ENCODE peak calls at places on chromosomes 2 and 18, in seven cellular contexts. S is omental fat pad, T is fibroblast of pulmonary artery, L is OCI-LY7, C is mesothelial cell of epicardium, R is cardiac muscle cell, B is HepG2. A is an unnamed sample.

GRCh38 chr2:84946204-84947009 is 24.6 kb upstream of the KCMF1 start:
- DNase-seq in L (peak), B (peak), R (no peak), S (no peak), C (no peak), T (peak), A (peak)

GRCh38 chr2:188202777-188203176 is 88.9 kb upstream of the GULP1 start:
- DNase-seq in R (no peak), B (no peak), T (no peak), S (no peak), C (no peak), L (no peak), A (no peak)

GRCh38 chr2:25929789-25930473 is 51.6 kb upstream of the ASXL2 start:
- DNase-seq in C (no peak), B (no peak), T (no peak), L (no peak), S (no peak), R (no peak), A (no peak)

GRCh38 chr2:54386585-54386984 is 69.5 kb upstream of the SPTBN1 start:
- DNase-seq in L (no peak), T (no peak), C (no peak), B (no peak), S (no peak), R (no peak), A (no peak)

GRCh38 chr2:240784629-240785423 is 35.2 kb downstream of the KIF1A start:
- DNase-seq in R (no peak), L (no peak), B (no peak), S (no peak), C (no peak), T (no peak), A (no peak)

GRCh38 chr18:23912356-23912755 is 102.2 kb upstream of the TTC39C start:
- DNase-seq in R (no peak), B (no peak), L (no peak), C (no peak), S (no peak), T (peak), A (no peak)

GRCh38 chr2:190183535-190183934 is 121.0 kb upstream of the MSTN start:
- DNase-seq in R (no peak), S (no peak), L (no peak), C (no peak), B (no peak), T (no peak), A (no peak)

GRCh38 chr2:73031725-73032701 is 39.5 kb downstream of the SFXN5 start:
- DNase-seq in C (no peak), R (no peak), S (no peak), T (no peak), L (no peak), B (peak), A (no peak)

GRCh38 chr2:181743723-181744031 is 63.4 kb upstream of the NEUROD1 start:
- DNase-seq in L (no peak), T (no peak), B (no peak), R (no peak), C (no peak), S (no peak), A (no peak)

GRCh38 chr2:230893881-230894781 is 29.4 kb downstream of the ITM2C start:
- DNase-seq in T (no peak), L (peak), B (no peak), C (no peak), R (no peak), S (no peak), A (peak)

GRCh38 chr18:10368456-10369453 is 85.7 kb upstream of the APCDD1 start:
- DNase-seq in B (no peak), C (no peak), T (no peak), R (no peak), L (no peak), S (no peak), A (no peak)

GRCh38 chr2:168992026-168992425 is 39.1 kb downstream of the ABCB11 start:
- DNase-seq in T (peak), L (no peak), R (no peak), C (no peak), B (no peak), S (no peak), A (no peak)

GRCh38 chr2:129904532-129905446 is 74.7 kb upstream of the RAB6C start:
- DNase-seq in R (no peak), B (no peak), L (no peak), S (no peak), C (peak), T (no peak), A (no peak)

GRCh38 chr2:53028259-53028658 is 739.3 kb upstream of the CHAC2 start:
- DNase-seq in B (no peak), L (no peak), T (peak), C (no peak), R (no peak), S (no peak), A (no peak)

GRCh38 chr2:165903406-165903805 is 50.2 kb downstream of the TTC21B start:
- DNase-seq in R (no peak), T (no peak), C (no peak), L (no peak), B (no peak), S (no peak), A (no peak)

GRCh38 chr18:61892683-61893303 is at the start of gene RNF152:
- DNase-seq in T (peak), S (no peak), B (no peak), C (peak), L (no peak), R (peak), A (no peak)

GRCh38 chr18:61890344-61890743 is 2.5 kb downstream of the RNF152 start:
- DNase-seq in T (no peak), L (no peak), R (no peak), S (no peak), C (no peak), B (no peak), A (no peak)

GRCh38 chr18:61891271-61891670 is 1.5 kb downstream of the RNF152 start:
- DNase-seq in B (no peak), S (no peak), C (no peak), R (no peak), T (no peak), L (no peak), A (no peak)

GRCh38 chr18:61893304-61893970 is 630 bp upstream of the RNF152 start:
- DNase-seq in B (no peak), R (peak), T (peak), L (no peak), S (no peak), C (peak), A (peak)

GRCh38 chr18:61891874-61892273 is 933 bp downstream of the RNF152 start:
- DNase-seq in R (no peak), S (no peak), C (no peak), B (no peak), L (no peak), T (no peak), A (no peak)
- TF ChIP-seq CTCF in R (no peak), S (no peak), C (no peak), B (no peak), L (no peak), T (no peak), A (peak)

DNA sequence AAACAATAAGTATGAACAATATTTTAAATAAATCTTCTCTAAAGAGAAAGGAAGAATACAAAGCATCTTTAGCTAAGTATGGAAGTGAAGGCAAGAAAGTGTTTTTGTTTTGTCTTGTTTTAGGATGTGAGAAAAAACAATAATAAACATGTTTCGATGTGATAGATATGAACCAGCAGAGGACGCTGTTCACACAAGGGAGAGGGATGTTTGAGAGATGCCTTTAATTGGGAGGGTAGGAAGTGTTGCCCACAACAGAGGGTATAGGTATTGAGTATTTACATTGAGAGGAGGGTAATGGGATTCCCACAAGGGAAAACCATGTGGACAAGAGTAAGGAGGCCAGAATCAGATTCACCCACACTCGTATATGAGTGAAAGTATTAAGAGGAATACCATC is 55.1 kb downstream of the CDH19 start:
- DNase-seq in S (no peak), L (no peak), R (peak), B (no peak), T (no peak), C (no peak), A (peak)
- TF ChIP-seq CTCF in S (no peak), L (no peak), R (no peak), B (peak), T (peak), C (peak), A (peak)

DNA sequence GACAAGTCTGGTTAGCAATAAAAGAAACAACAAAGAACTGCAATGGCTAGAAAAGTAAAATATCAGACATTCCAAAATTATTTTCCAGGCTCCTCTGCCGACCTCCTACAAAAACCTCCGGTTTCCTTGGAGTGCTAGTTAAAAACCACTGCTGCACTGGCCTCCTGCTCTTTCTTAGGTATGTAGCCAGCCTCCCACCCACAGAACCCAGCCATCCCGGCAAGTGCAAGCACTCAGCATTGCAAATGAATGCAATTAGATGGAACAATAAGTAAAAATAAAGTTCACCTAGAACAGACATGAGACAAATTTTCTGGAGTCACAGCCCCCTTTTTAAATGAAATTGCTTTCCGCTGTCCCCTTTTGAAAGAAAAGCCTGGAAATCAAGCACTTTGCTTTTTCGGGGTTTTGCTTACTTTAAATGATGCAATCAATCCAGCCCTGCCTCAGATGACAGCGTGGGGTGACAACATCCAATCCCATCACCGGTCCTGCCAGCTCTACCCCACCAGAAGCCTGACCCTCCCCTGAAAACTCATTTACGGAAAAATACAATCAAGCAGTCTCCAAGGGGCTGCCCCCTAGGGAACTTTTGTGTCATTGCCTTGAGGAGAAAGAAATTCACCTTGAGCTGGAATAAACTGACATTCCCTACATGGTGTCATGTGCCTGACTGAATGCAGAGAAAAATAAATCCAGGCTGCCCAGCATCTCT is 199.8 kb downstream of the EPHA4 start:
- DNase-seq in B (no peak), L (no peak), R (peak), S (no peak), T (no peak), C (no peak), A (no peak)
- TF ChIP-seq CTCF in B (no peak), L (peak), R (peak), S (no peak), T (no peak), C (peak), A (no peak)

DNA sequence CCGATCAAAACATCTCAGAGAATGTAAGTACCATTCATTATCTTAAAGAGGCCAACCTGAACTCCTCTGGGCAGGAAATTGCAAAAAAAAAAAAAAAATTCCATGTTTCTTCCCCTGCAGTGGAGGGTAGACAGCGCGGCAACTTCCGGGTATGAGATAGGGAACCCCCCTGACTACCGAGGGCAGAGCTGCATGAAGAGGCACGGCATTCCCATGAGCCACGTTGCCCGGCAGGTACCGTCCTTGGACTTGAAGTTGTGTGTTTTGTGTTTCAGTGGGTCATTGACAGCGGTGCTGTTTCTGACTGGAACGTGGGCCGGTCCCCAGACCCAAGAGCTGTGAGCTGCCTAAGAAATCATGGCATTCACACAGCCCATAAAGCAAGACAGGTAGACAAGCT is 7.2 kb downstream of the ACP1 start:
- DNase-seq in C (no peak), B (no peak), T (no peak), S (no peak), R (no peak), L (no peak), A (no peak)
- TF ChIP-seq CTCF in C (no peak), B (no peak), T (no peak), S (no peak), R (no peak), L (no peak), A (no peak)

DNA sequence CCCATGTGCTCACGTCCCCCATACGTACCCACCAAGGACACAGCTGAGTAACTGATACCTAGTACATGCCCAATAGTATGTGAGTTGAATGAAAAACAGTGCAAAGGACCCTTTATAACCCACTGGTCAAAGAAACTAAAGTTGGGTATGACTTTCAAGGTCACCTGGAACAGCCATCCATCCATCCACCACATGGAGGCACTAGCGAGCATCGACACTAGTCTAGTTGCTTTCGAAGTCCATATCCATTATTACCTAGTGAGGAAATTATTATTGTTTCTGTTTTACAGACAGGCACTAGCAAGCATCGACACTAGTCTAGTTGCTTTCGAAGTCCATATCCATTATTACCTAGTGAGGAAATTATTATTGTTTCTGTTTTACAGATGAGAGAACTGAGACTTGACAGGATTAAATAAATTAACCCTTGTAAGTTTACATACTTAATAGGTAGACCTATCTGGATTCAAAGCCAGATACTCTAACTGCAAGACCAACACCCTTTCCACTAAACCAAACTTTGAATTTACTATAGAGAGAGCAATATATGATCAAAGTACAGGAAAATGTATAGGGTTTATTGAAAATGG is 233.7 kb downstream of the METTL4 start:
- DNase-seq in S (no peak), B (peak), T (peak), L (peak), R (no peak), C (no peak), A (peak)
- TF ChIP-seq CTCF in S (no peak), B (peak), T (peak), L (peak), R (peak), C (peak), A (peak)

DNA sequence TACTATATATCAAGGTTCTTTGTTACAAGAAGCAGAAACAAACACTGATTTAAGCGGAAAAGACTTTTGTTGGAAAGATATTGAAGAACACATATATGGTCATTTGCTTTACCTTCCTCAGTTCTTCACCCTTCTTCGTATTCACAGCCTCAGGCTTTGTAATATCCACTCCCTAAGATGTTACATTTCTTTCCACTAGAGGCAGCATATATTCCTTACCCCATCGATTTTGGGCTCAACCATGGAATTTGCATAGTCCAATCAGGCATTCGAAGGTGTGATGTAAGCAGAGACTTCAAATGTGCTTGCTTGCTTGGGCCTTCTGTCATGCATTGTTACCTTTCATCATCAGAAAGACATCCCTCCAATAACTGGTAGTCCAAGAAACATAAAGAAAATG is 287.4 kb downstream of the PID1 start:
- DNase-seq in R (no peak), T (no peak), C (no peak), B (no peak), S (no peak), L (no peak), A (no peak)
- TF ChIP-seq CTCF in R (no peak), T (no peak), C (no peak), B (no peak), S (no peak), L (peak), A (no peak)

DNA sequence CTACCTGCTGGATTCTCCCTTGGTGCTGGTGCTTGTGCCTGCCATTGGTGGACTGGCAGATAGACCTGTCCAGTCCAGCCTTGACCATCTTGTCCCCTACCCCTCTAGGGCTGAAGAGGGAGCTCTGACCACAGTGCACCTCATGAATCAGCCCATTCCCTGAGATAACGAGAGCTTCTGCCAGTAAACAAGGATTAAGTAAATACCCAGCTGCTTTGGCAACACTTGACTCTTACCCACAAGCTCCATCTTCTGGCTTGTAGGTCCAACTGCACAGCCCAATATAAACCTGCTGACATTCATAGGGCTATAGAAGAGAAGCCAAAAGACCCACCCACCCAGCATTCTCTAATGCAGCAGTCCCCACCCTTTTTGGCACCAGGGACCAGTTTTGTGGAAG is 186.4 kb downstream of the PIK3C3 start:
- DNase-seq in T (no peak), R (no peak), B (peak), S (no peak), C (no peak), L (no peak), A (no peak)
- TF ChIP-seq CTCF in T (no peak), R (no peak), B (peak), S (no peak), C (no peak), L (no peak), A (no peak)

DNA sequence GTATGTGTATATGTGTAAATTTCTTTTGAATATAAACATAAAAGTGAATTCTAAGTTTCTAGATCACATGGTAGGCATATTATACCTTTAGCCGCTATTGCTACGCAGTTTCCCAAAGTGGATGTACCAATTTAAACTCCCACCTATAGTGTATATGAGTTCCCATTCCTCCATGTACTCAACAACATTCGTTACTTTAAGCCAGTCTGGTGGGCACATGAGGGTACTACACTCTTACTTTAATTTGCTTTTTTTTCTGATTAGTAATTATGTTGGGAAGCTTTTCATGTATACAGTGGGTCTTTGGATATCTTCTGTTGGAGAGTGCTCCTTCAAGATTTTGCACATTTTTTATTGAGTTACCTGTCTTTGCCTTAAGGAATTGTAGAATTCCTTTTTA is 683.8 kb downstream of the ERBB4 start:
- DNase-seq in T (no peak), B (no peak), C (no peak), S (no peak), L (no peak), R (no peak), A (no peak)
- TF ChIP-seq CTCF in T (no peak), B (no peak), C (peak), S (no peak), L (no peak), R (no peak), A (no peak)